ENCODE peak calls at places on chromosomes 16 and 17, in seven cellular contexts. P is lung, X is RWPE2, F is right cardiac atrium, Z is heart left ventricle, R is lower lobe of right lung, K is HCT116. T is an unnamed sample.

GRCh38 chr17:32558328-32558955 is 71.6 kb downstream of the CDK5R1 start:
- ATAC-seq in X (no peak), K (no peak), P (no peak), R (no peak), F (no peak), Z (no peak), T (no peak)

GRCh38 chr17:77246110-77247047 is 105.6 kb downstream of the SEC14L1 start:
- ATAC-seq in K (no peak), P (no peak), F (peak; percentile 10), Z (no peak), X (no peak), R (no peak), T (no peak)

GRCh38 chr17:42647778-42648177 is 11.3 kb upstream of the TUBG2 start:
- ATAC-seq in Z (no peak), X (no peak), R (no peak), F (no peak), P (no peak), K (no peak), T (no peak)

GRCh38 chr16:28529124-28529523 is 9.7 kb downstream of the NUPR1 start:
- ATAC-seq in R (no peak), Z (no peak), P (no peak), X (no peak), K (no peak), F (no peak), T (no peak)

GRCh38 chr16:53915452-53916160 is 211.7 kb downstream of the FTO start:
- ATAC-seq in P (no peak), X (no peak), Z (no peak), K (no peak), F (peak; percentile 49), R (no peak), T (no peak)

GRCh38 chr17:5418858-5419355 is 555 bp downstream of the NUP88 start:
- ATAC-seq in F (peak; percentile 1), P (peak; percentile 4), Z (peak; percentile 1), R (peak; percentile 64), X (no peak), K (peak; percentile 2), T (no peak)

GRCh38 chr17:19341641-19342610 is 20.6 kb downstream of the B9D1 start:
- ATAC-seq in K (no peak), R (no peak), P (no peak), Z (no peak), X (no peak), F (no peak), T (no peak)

GRCh38 chr16:4864728-4865127 is 17.4 kb downstream of the UBN1 start:
- ATAC-seq in Z (no peak), P (no peak), K (no peak), R (no peak), X (no peak), F (no peak), T (no peak)

GRCh38 chr17:75270966-75271232 is at the start of gene MIF4GD:
- ATAC-seq in F (no peak), Z (no peak), R (no peak), P (no peak), K (no peak), X (no peak), T (no peak)

GRCh38 chr17:67569873-67570272 is 147.9 kb upstream of the NOL11 start:
- ATAC-seq in Z (no peak), P (no peak), F (no peak), R (peak; percentile 23), K (no peak), X (no peak), T (no peak)

GRCh38 chr17:79555543-79555942 is 55.3 kb downstream of the RBFOX3 start:
- ATAC-seq in X (no peak), Z (no peak), K (no peak), P (no peak), R (no peak), F (no peak), T (no peak)

GRCh38 chr17:17885029-17885351 is 48.2 kb upstream of the SREBF1 start:
- ATAC-seq in K (no peak), Z (no peak), F (no peak), R (no peak), X (no peak), P (no peak), T (no peak)

GRCh38 chr16:12661656-12662172 is 142.0 kb downstream of the CPPED1 start:
- ATAC-seq in K (no peak), F (no peak), P (no peak), X (peak; percentile 52), Z (peak; percentile 49), R (no peak), T (no peak)

GRCh38 chr16:23484501-23485256 is 25.6 kb downstream of the GGA2 start:
- ATAC-seq in F (peak; percentile 59), R (no peak), X (no peak), Z (peak; percentile 48), P (no peak), K (no peak), T (no peak)

GRCh38 chr17:74851612-74852236 is 8.0 kb downstream of the GRIN2C start:
- ATAC-seq in R (no peak), Z (no peak), F (no peak), K (no peak), X (no peak), P (no peak), T (no peak)

GRCh38 chr16:66923866-66924265 is 1.5 kb downstream of the RRAD start:
- ATAC-seq in X (no peak), K (no peak), Z (peak; percentile 0), R (no peak), P (no peak), F (no peak), T (no peak)

GRCh38 chr17:3827124-3827773 is 18.8 kb downstream of the NCBP3 start:
- ATAC-seq in K (peak; percentile 83), P (no peak), R (peak; percentile 74), X (peak; percentile 14), Z (no peak), F (no peak), T (no peak)

GRCh38 chr17:63240106-63240505 is 206.0 kb downstream of the CYB561 start:
- ATAC-seq in X (no peak), P (no peak), R (no peak), K (no peak), F (no peak), Z (no peak), T (no peak)

DNA sequence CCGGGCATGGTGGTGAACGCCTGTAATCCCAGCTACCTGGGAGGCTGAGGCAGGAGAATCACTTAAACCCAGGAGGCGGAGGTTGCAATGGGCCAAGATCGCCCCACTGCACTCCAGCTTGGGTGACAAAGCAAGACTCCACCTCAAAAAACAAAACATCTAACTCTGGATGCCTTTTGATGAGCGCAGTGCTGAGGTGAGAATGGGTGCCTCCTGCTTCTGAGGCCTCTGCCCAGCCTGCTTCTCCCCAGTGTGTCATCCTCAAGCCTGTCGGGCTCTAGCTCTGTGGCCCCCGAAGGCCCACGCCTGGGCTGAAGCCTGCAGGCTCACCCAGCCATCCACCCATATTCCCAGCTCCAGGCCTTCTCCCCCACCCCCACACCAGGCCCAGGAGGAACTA is 10.5 kb upstream of the MTSS2 start:
- ATAC-seq in R (no peak), K (no peak), P (no peak), Z (no peak), X (no peak), F (no peak), T (no peak)
- H3K4me1 ChIP-seq in R (peaks cover 83% of the 10 kb centered on the region), K (peaks cover 55% of the 10 kb centered on the region), P (peaks cover 10% of the 10 kb centered on the region), Z (peaks cover 71% of the 10 kb centered on the region), X (peaks cover 66% of the 10 kb centered on the region), F (peaks cover 34% of the 10 kb centered on the region), T (peaks cover 17% of the 10 kb centered on the region)

DNA sequence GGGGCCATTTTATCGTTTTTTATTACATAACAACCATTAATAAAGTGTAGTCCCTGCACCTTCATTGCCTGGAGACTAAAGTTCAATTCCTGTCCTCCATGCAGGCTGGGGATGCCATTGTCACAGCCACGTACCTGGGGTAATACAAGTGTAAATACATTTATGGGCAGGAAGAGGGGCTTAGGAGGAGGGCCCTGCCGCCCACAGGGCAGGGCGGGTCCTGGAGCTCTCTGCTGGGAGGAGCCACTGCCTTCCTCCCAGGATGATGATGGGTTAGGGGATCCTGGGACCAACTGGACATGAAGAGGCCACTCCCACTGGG is 44.0 kb upstream of the SLC38A10 start:
- ATAC-seq in F (no peak), Z (no peak), R (no peak), K (no peak), P (no peak), X (no peak), T (no peak)
- H3K4me1 ChIP-seq in F (peaks cover 11% of the 10 kb centered on the region), Z (peaks cover 28% of the 10 kb centered on the region), R (peaks cover 75% of the 10 kb centered on the region), K (peaks cover 72% of the 10 kb centered on the region), P (no peaks in the 10 kb centered on the region), X (peaks cover 11% of the 10 kb centered on the region), T (peaks cover 85% of the 10 kb centered on the region)

GRCh38 chr16:87486282-87486681 is 6.5 kb downstream of the ZCCHC14 start:
- ATAC-seq in R (no peak), P (no peak), F (no peak), K (no peak), Z (no peak), X (no peak), T (no peak)

GRCh38 chr16:87487361-87487924 is 5.4 kb downstream of the ZCCHC14 start:
- ATAC-seq in R (peak; percentile 80), Z (peak; percentile 38), X (peak; percentile 76), P (peak; percentile 63), K (peak; percentile 94), F (peak; percentile 44), T (peak; percentile 35)

GRCh38 chr16:87484487-87485331 is 8.1 kb downstream of the ZCCHC14 start:
- ATAC-seq in Z (peak; percentile 19), R (peak; percentile 2), K (no peak), X (peak; percentile 3), P (no peak), F (peak; percentile 41), T (no peak)

DNA sequence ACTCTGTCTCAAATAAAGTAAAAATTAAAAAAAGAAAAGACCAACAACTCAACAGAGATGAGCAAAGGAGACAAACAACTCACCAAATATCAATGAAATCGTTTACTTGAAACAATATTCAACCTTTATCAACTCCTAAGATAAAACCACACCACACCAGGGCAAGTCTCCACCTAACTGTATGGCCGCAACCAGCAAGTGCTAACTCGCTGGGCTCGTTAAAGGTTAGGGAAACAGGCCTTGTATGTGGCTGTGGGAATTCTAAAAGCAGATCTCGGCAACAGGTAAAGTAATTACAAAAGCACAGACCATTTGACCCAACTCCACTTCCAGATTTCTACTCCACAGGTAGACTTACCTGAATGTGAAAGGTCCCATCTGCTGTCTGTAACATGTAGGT is 9.3 kb downstream of the ZCCHC14 start:
- ATAC-seq in R (no peak), Z (no peak), X (no peak), K (no peak), P (no peak), F (no peak), T (no peak)
- H3K4me1 ChIP-seq in R (peaks cover 43% of the 10 kb centered on the region), Z (peaks cover 40% of the 10 kb centered on the region), X (peaks cover 29% of the 10 kb centered on the region), K (peaks cover 16% of the 10 kb centered on the region), P (peaks cover 14% of the 10 kb centered on the region), F (peaks cover 14% of the 10 kb centered on the region), T (peaks cover 78% of the 10 kb centered on the region)

DNA sequence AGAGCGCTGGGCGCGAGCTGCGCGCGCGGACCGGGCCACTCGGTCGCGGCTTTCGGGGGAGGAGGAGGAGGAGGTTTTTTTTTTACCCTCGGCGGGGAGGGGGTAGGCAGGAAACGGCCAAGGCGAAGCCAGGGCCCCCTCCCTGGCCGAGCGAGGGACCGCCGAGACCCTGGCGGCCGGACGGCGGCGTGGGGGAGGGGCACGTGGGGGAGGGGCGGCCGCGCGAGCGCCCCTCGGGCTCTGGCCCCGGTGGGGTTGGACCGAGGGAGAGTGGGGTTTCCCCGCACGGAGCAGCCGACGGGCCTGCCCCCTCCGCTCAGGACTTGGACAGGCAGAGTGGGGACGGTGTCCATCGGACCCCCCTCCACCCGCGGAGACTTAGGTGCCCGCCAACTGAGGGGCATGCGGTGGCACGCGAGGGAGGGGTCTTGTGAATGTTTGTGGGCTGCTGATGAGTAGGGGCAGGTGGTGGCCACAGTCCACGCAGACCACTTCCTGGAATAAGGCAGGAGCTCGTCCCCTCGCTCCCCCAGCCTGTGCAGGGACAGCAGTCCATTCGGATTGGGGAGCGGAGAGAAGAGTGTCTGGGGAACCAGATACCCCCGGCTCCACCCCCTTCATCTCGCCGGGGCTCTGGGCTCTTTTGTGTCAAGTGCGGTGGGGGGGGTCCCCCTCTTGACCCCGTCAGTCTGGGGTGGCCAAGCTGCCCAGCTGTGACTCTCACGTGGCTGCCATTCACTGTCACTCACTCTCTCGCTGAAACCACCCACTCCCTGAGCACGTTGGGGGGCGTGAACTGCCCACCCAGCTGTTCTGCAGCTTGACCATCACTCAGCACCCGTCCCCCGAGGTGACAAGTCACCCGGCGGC is 3.0 kb upstream of the CHD3 start:
- ATAC-seq in P (no peak), R (peak; percentile 5), F (no peak), Z (no peak), K (peak; percentile 28), X (no peak), T (no peak)
- H3K4me1 ChIP-seq in P (peaks cover 15% of the 10 kb centered on the region), R (peaks cover 74% of the 10 kb centered on the region), F (peaks cover 16% of the 10 kb centered on the region), Z (peaks cover 33% of the 10 kb centered on the region), K (peaks cover 53% of the 10 kb centered on the region), X (peaks cover 27% of the 10 kb centered on the region), T (peaks cover 6% of the 10 kb centered on the region)

T was measured in gastroesophageal sphincter.